ENCODE peak calls at places on chromosome 22, in nine cellular contexts. F is substantia nigra; X is Peyer's patch; L is neural progenitor cell; E is CD8-positive, alpha-beta memory T cell; Y is naive thymus-derived CD4-positive, alpha-beta T cell; M is thoracic aorta; U is right lobe of liver; Z is GM23248. Q is an unnamed sample.

GRCh38 chr22:48717883-48718817 is 1109.5 kb downstream of the BRD1 start:
- DNase-seq in F (no peak), X (no peak), L (no peak), E (no peak), Y (no peak), M (no peak), U (peak), Z (no peak), Q (no peak)

GRCh38 chr22:45511847-45512261 is 9.2 kb downstream of the FBLN1 start:
- DNase-seq in F (no peak), X (peak), L (no peak), E (no peak), Y (no peak), M (no peak), U (no peak), Z (peak), Q (no peak)

GRCh38 chr22:31128156-31128555 is 5.4 kb downstream of the INPP5J start:
- DNase-seq in F (no peak), X (no peak), L (no peak), E (no peak), Y (no peak), M (no peak), U (no peak), Z (no peak), Q (no peak)

GRCh38 chr22:45504703-45505341 is 2.1 kb downstream of the FBLN1 start:
- DNase-seq in F (no peak), X (no peak), L (peak), E (no peak), Y (no peak), M (no peak), U (no peak), Z (peak), Q (no peak)

GRCh38 chr22:35542972-35543516 is 2.4 kb downstream of the RASD2 start:
- DNase-seq in F (no peak), X (no peak), L (no peak), E (no peak), Y (no peak), M (no peak), U (no peak), Z (peak), Q (no peak)

GRCh38 chr22:20811971-20812660 is 38.2 kb downstream of the SERPIND1 start:
- DNase-seq in F (no peak), X (no peak), L (no peak), E (no peak), Y (no peak), M (no peak), U (no peak), Z (no peak), Q (no peak)

GRCh38 chr22:26983311-26983710 is 325.9 kb downstream of the MIAT start:
- DNase-seq in F (no peak), X (no peak), L (no peak), E (no peak), Y (no peak), M (no peak), U (no peak), Z (peak), Q (no peak)

GRCh38 chr22:46366801-46367706 is 31.5 kb downstream of the TRMU start:
- DNase-seq in F (no peak), X (peak), L (no peak), E (no peak), Y (peak), M (no peak), U (no peak), Z (no peak), Q (peak)

GRCh38 chr22:19797631-19798319 is 37.2 kb downstream of the TBX1 start:
- DNase-seq in F (no peak), X (no peak), L (no peak), E (no peak), Y (no peak), M (no peak), U (peak), Z (no peak), Q (peak)

GRCh38 chr22:20567371-20567847 is 60.0 kb downstream of the MED15 start:
- DNase-seq in F (no peak), X (no peak), L (no peak), E (no peak), Y (no peak), M (no peak), U (peak), Z (peak), Q (no peak)

GRCh38 chr22:37904572-37905533 is 1.2 kb upstream of the MICALL1 start:
- DNase-seq in F (peak), X (peak), L (no peak), E (no peak), Y (no peak), M (peak), U (peak), Z (peak), Q (no peak)

GRCh38 chr22:34429314-34429713 is 509.0 kb upstream of the LARGE1 start:
- DNase-seq in F (no peak), X (no peak), L (no peak), E (no peak), Y (no peak), M (no peak), U (no peak), Z (no peak), Q (no peak)

GRCh38 chr22:49119551-49119952 is 708.1 kb downstream of the BRD1 start:
- DNase-seq in F (no peak), X (no peak), L (peak), E (no peak), Y (no peak), M (peak), U (peak), Z (no peak), Q (no peak)

GRCh38 chr22:27154717-27155116 is 497.3 kb downstream of the MIAT start:
- DNase-seq in F (no peak), X (no peak), L (no peak), E (no peak), Y (no peak), M (no peak), U (no peak), Z (no peak), Q (no peak)

GRCh38 chr22:25077964-25078363 is 121.7 kb upstream of the CRYBB3 start:
- DNase-seq in F (no peak), X (no peak), L (no peak), E (no peak), Y (no peak), M (no peak), U (no peak), Z (no peak), Q (no peak)

GRCh38 chr22:31556627-31557203 is 60.4 kb downstream of the SFI1 start:
- DNase-seq in F (no peak), X (no peak), L (peak), E (no peak), Y (peak), M (no peak), U (no peak), Z (peak), Q (no peak)

GRCh38 chr22:24583221-24583971 is 9.5 kb downstream of the LRRC75B start:
- DNase-seq in F (no peak), X (no peak), L (no peak), E (no peak), Y (no peak), M (no peak), U (no peak), Z (peak), Q (no peak)

GRCh38 chr22:37892566-37893338 is 13.3 kb upstream of the MICALL1 start:
- DNase-seq in F (peak), X (no peak), L (no peak), E (no peak), Y (no peak), M (peak), U (no peak), Z (no peak), Q (peak)

GRCh38 chr22:25668437-25668836 is 73.6 kb upstream of the MYO18B start:
- DNase-seq in F (no peak), X (no peak), L (no peak), E (no peak), Y (no peak), M (no peak), U (no peak), Z (peak), Q (no peak)

GRCh38 chr22:17132112-17132511 is 11.0 kb upstream of the TMEM121B start:
- DNase-seq in F (no peak), X (no peak), L (no peak), E (no peak), Y (no peak), M (no peak), U (no peak), Z (no peak), Q (no peak)
- H3K27ac ChIP-seq in F (no peak), X (no peak), L (no peak), E (no peak), Y (no peak), M (no peak), U (no peak), Z (no peak), Q (no peak)

DNA sequence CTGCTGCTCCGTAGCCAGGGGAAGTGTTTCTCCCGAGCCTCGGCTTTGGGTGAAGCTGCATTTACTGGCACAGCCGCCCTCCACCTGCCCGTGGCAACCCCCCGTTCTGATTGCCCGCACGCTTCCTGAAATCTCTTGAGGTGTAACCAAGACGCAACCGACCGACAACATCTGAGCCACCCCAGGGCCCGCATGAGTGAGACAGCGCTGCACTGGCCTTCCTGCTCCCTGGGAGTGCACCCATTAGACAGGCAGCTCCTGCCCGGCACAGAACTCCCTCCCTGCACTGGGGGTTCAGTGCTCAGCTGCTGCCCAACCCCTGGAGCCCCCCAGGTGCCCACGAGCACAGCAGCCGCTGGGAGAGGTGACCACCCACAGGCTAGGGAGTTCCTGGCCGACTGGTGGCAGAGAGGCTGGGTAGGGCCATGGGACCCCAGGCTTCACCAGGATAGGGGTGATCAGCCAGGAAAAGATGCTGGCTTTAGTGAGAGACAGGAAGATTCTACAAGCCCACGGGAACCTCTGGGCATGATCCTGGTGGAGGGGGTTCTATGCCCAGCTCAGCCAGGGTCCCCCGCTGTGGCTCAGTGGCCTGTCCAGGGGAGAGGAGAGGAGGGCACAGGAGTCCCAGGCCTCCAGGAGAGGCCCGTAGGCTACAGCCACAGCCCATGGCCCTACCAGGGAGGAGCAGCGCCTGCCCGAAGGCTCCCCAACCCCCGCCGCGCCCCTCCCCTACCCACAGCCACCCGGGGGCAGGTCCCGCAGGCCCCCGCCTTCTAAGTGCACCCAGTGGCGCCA is 14.6 kb downstream of the PLXNB2 start:
- DNase-seq in F (no peak), X (peak), L (no peak), E (no peak), Y (no peak), M (no peak), U (no peak), Z (no peak), Q (no peak)
- H3K27ac ChIP-seq in F (no peak), X (peak), L (peak), E (no peak), Y (no peak), M (peak), U (peak), Z (peak), Q (peak)

GRCh38 chr22:29311468-29312217 is 3.9 kb downstream of the RASL10A start:
- DNase-seq in F (no peak), X (peak), L (no peak), E (no peak), Y (no peak), M (no peak), U (peak), Z (peak), Q (peak)

GRCh38 chr22:29314537-29315285 is 786 bp downstream of the RASL10A start:
- DNase-seq in F (no peak), X (no peak), L (peak), E (no peak), Y (no peak), M (no peak), U (peak), Z (peak), Q (peak)

GRCh38 chr22:29312218-29313125 is 3.0 kb downstream of the RASL10A start:
- DNase-seq in F (no peak), X (no peak), L (no peak), E (no peak), Y (no peak), M (no peak), U (peak), Z (no peak), Q (peak)

GRCh38 chr22:29314074-29314473 is 1.4 kb downstream of the RASL10A start:
- DNase-seq in F (no peak), X (peak), L (no peak), E (no peak), Y (no peak), M (no peak), U (no peak), Z (no peak), Q (peak)

GRCh38 chr22:29313126-29314071 is 2.1 kb downstream of the RASL10A start:
- DNase-seq in F (no peak), X (no peak), L (peak), E (no peak), Y (no peak), M (no peak), U (peak), Z (peak), Q (peak)
- H3K27ac ChIP-seq in F (no peak), X (no peak), L (no peak), E (no peak), Y (no peak), M (no peak), U (no peak), Z (no peak), Q (no peak)

DNA sequence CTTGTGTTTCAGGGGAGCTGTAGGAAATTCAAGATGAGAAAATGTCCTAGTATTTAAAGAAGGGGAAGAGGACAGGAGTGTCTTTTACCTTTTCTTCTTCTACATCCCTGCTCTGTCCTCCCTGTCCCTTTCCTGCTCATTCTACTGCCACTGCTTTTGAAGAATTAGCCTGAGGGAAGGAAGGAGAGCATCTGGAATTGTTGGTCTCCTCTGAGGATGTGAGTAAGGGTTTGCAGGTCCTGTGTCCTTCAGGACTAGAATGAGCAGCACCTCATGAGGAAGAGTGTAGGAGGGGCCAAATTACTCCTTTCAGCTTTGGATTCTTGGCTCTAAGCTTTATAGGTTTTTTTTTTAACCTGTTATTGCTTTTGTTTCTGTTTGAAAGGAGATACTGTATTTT is 24.2 kb downstream of the SNU13 start:
- DNase-seq in F (no peak), X (no peak), L (no peak), E (no peak), Y (no peak), M (no peak), U (no peak), Z (peak), Q (no peak)
- H3K27ac ChIP-seq in F (no peak), X (no peak), L (peak), E (no peak), Y (no peak), M (no peak), U (no peak), Z (no peak), Q (no peak)

DNA sequence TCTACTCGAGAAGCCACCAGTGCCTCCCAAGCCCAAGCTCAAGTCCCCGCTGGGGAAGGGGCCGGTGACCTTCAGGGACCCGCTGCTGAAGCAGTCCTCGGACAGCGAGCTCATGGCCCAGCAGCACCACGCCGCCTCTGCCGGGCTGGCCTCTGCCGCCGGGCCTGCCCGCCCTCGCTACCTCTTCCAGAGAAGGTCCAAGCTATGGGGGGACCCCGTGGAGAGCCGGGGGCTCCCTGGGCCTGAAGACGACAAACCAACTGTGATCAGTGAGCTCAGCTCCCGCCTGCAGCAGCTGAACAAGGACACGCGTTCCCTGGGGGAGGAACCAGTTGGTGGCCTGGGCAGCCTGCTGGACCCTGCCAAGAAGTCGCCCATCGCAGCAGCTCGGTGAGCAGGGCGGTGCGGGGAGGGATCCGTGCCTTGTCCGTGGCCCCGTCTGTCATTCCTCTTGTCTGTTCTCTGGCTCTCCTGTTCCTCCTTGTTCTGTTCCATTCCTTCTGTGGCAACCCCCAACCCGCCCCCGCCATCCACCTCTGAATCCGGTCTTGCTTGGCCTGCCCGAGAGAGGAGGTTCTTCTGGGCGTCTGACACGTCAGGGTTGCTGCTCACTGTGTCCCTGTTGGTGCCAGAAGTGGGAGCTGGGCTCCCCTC is 15.8 kb upstream of the ACR start:
- DNase-seq in F (no peak), X (no peak), L (no peak), E (no peak), Y (no peak), M (no peak), U (no peak), Z (no peak), Q (no peak)
- H3K27ac ChIP-seq in F (no peak), X (no peak), L (no peak), E (no peak), Y (no peak), M (no peak), U (no peak), Z (no peak), Q (no peak)

GRCh38 chr22:41810022-41810421 is 9.5 kb downstream of the CCDC134 start:
- DNase-seq in F (no peak), X (no peak), L (no peak), E (no peak), Y (no peak), M (no peak), U (no peak), Z (no peak), Q (no peak)

GRCh38 chr22:41815716-41816115 is 15.2 kb downstream of the CCDC134 start:
- DNase-seq in F (no peak), X (no peak), L (no peak), E (no peak), Y (no peak), M (no peak), U (no peak), Z (no peak), Q (no peak)

GRCh38 chr22:41813726-41814410 is 13.4 kb downstream of the CCDC134 start:
- DNase-seq in F (no peak), X (no peak), L (no peak), E (no peak), Y (no peak), M (no peak), U (no peak), Z (peak), Q (no peak)

GRCh38 chr22:41816241-41816640 is 15.8 kb downstream of the CCDC134 start:
- DNase-seq in F (no peak), X (no peak), L (no peak), E (no peak), Y (no peak), M (no peak), U (no peak), Z (no peak), Q (no peak)

GRCh38 chr22:41812805-41813545 is 12.5 kb downstream of the CCDC134 start:
- DNase-seq in F (no peak), X (no peak), L (no peak), E (no peak), Y (no peak), M (no peak), U (no peak), Z (no peak), Q (no peak)
- H3K27ac ChIP-seq in F (no peak), X (no peak), L (no peak), E (no peak), Y (no peak), M (no peak), U (no peak), Z (no peak), Q (no peak)